ENCODE peak calls at places on chromosomes 13 and 19, in six cellular contexts. B, S, G, A, K and T are unnamed samples.
A peak's percentile ranks its signal among the peaks of the same experiment; 100 is the strongest.

GRCh38 chr19:4986056-4986455 is 17.1 kb downstream of the KDM4B start:
- DNase-seq in G (no peak), B (no peak), K (no peak), A (no peak), S (no peak), T (no peak)

GRCh38 chr19:46890423-46891170 is 29.8 kb downstream of the ARHGAP35 start:
- DNase-seq in B (no peak), A (no peak), S (peak; percentile 80), K (peak; percentile 82), G (no peak), T (peak; percentile 44)

GRCh38 chr19:4910594-4911273 is 1.4 kb downstream of the UHRF1 start:
- DNase-seq in K (no peak), A (no peak), G (no peak), B (no peak), S (no peak), T (no peak)

GRCh38 chr13:18960637-18961227 is 220.9 kb downstream of the TUBA3C start:
- DNase-seq in B (no peak), A (no peak), K (no peak), G (no peak), S (no peak), T (no peak)

GRCh38 chr19:34269081-34269480 is 14.7 kb downstream of the GARRE1 start:
- DNase-seq in G (no peak), S (no peak), B (no peak), K (no peak), A (no peak), T (no peak)

GRCh38 chr19:50673118-50673517 is 23.9 kb downstream of the C19orf81 start:
- DNase-seq in K (no peak), A (no peak), G (no peak), S (no peak), B (no peak), T (no peak)

GRCh38 chr19:2691951-2692350 is 10.5 kb downstream of the GNG7 start:
- DNase-seq in S (no peak), A (no peak), G (no peak), K (no peak), B (no peak), T (no peak)

GRCh38 chr13:96511587-96511986 is 421.7 kb downstream of the HS6ST3 start:
- DNase-seq in S (no peak), K (no peak), A (no peak), B (no peak), G (no peak), T (no peak)

GRCh38 chr19:39506598-39506943 is 7.8 kb downstream of the DLL3 start:
- DNase-seq in B (no peak), K (no peak), G (no peak), S (no peak), A (no peak), T (no peak)

GRCh38 chr19:31258211-31259052 is 90.8 kb downstream of the TSHZ3 start:
- DNase-seq in G (peak; percentile 34), K (no peak), B (no peak), A (no peak), S (no peak), T (peak; percentile 70)

GRCh38 chr19:49157445-49158224 is at the start of gene TRPM4:
- DNase-seq in S (no peak), G (peak; percentile 94), K (peak; percentile 96), B (peak; percentile 91), A (no peak), T (peak; percentile 95)

GRCh38 chr13:109383683-109384082 is 402.7 kb downstream of the IRS2 start:
- DNase-seq in B (no peak), K (peak; percentile 33), S (peak; percentile 44), A (no peak), G (no peak), T (no peak)

GRCh38 chr13:72458701-72459100 is 268.7 kb downstream of the MZT1 start:
- DNase-seq in K (no peak), B (no peak), S (no peak), A (no peak), G (no peak), T (no peak)

GRCh38 chr13:113598481-113598880 is 13.9 kb downstream of the TFDP1 start:
- DNase-seq in A (no peak), K (no peak), S (no peak), B (no peak), G (peak; percentile 22), T (no peak)

GRCh38 chr13:42593719-42594012 is 19.7 kb downstream of the TNFSF11 start:
- DNase-seq in S (no peak), K (no peak), B (no peak), A (no peak), G (no peak), T (no peak)

GRCh38 chr13:106262886-106263285 is 272.6 kb downstream of the EFNB2 start:
- DNase-seq in A (no peak), G (no peak), B (no peak), S (no peak), K (no peak), T (no peak)

GRCh38 chr19:45469835-45470146 is 2.0 kb downstream of the FOSB start:
- DNase-seq in B (no peak), K (no peak), G (peak; percentile 63), S (no peak), A (no peak), T (no peak)

GRCh38 chr13:33015791-33016323 is 366 bp upstream of the KL start:
- DNase-seq in A (no peak), S (no peak), K (peak; percentile 36), G (peak; percentile 55), B (peak; percentile 59), T (no peak)